ENCODE peak calls at places on chromosomes 11 and 22, in four cellular contexts. T is activated CD8-positive, alpha-beta memory T cell treated with anti-CD3 and anti-CD28 coated beads for 1 hour; Y is occipital lobe; P is HTR-8/SVneo. U is an unnamed sample.

GRCh38 chr22:44488354-44488753 is 9.7 kb downstream of the RTL6 start:
- DNase-seq in T (no peak), Y (no peak), P (no peak), U (no peak)

GRCh38 chr11:132858203-132858602 is 674.1 kb downstream of the OPCML start:
- DNase-seq in T (no peak), Y (no peak), P (peak), U (peak)

GRCh38 chr11:105268404-105269062 is 129.0 kb upstream of the CARD18 start:
- DNase-seq in T (no peak), Y (no peak), P (no peak), U (no peak)

GRCh38 chr11:90229791-90230190 is 6.9 kb upstream of the CHORDC1 start:
- DNase-seq in T (no peak), Y (no peak), P (no peak), U (no peak)

GRCh38 chr11:129321076-129321475 is 54.6 kb upstream of the BARX2 start:
- DNase-seq in T (no peak), Y (no peak), P (no peak), U (no peak)

GRCh38 chr11:93005239-93005638 is 35.8 kb downstream of the MTNR1B start:
- DNase-seq in T (no peak), Y (no peak), P (no peak), U (no peak)

GRCh38 chr11:44980533-44981427 is 30.1 kb upstream of the TP53I11 start:
- DNase-seq in T (no peak), Y (no peak), P (no peak), U (no peak)

GRCh38 chr11:2580444-2581050 is 119.2 kb downstream of the KCNQ1OT1 start:
- DNase-seq in T (no peak), Y (no peak), P (no peak), U (no peak)

GRCh38 chr22:29621761-29622526 is 18.5 kb downstream of the NF2 start:
- DNase-seq in T (no peak), Y (no peak), P (peak), U (peak)